ENCODE peak calls at places on chromosomes 1 and 21, in nine cellular contexts. One of them, this sample, is unnamed. For H3K4me1 and H3K36me3, the result is how much of the 10 kb centered on the place peaks cover.

GRCh38 chr1:28530456-28530855 is 22.4 kb upstream of the TRNAU1AP start:
- DNase-seq in small intestine: no peak
- DNase-seq in transverse colon: no peak
- DNase-seq in heart right ventricle: no peak
- DNase-seq in pancreas: no peak
- DNase-seq in lower lobe of right lung: no peak
- DNase-seq in PC-9: no peak
- DNase-seq in mesendoderm: no peak
- DNase-seq in adrenal gland: no peak
- DNase-seq in this sample: no peak

GRCh38 chr1:7298749-7299151 is 472.3 kb upstream of the VAMP3 start:
- DNase-seq in adrenal gland: no peak
- DNase-seq in pancreas: no peak
- DNase-seq in small intestine: no peak
- DNase-seq in mesendoderm: peak
- DNase-seq in transverse colon: no peak
- DNase-seq in lower lobe of right lung: no peak
- DNase-seq in PC-9: no peak
- DNase-seq in heart right ventricle: no peak
- DNase-seq in this sample: no peak

GRCh38 chr1:94619731-94620130 is 78.2 kb upstream of the F3 start:
- DNase-seq in adrenal gland: no peak
- DNase-seq in heart right ventricle: no peak
- DNase-seq in transverse colon: no peak
- DNase-seq in small intestine: no peak
- DNase-seq in lower lobe of right lung: no peak
- DNase-seq in PC-9: peak
- DNase-seq in mesendoderm: no peak
- DNase-seq in pancreas: no peak
- DNase-seq in this sample: no peak

GRCh38 chr1:47875831-47876586 is 121.2 kb downstream of the TRABD2B start:
- DNase-seq in heart right ventricle: no peak
- DNase-seq in mesendoderm: no peak
- DNase-seq in transverse colon: no peak
- DNase-seq in pancreas: no peak
- DNase-seq in lower lobe of right lung: no peak
- DNase-seq in PC-9: no peak
- DNase-seq in small intestine: peak
- DNase-seq in adrenal gland: no peak
- DNase-seq in this sample: no peak

GRCh38 chr1:30334767-30335166 is 388.6 kb downstream of the MATN1 start:
- DNase-seq in transverse colon: no peak
- DNase-seq in heart right ventricle: no peak
- DNase-seq in small intestine: no peak
- DNase-seq in mesendoderm: no peak
- DNase-seq in pancreas: no peak
- DNase-seq in lower lobe of right lung: no peak
- DNase-seq in PC-9: no peak
- DNase-seq in adrenal gland: no peak
- DNase-seq in this sample: no peak

GRCh38 chr21:32412998-32413504 is 545 bp downstream of the EVA1C start:
- DNase-seq in transverse colon: peak
- DNase-seq in mesendoderm: no peak
- DNase-seq in pancreas: peak
- DNase-seq in adrenal gland: peak
- DNase-seq in heart right ventricle: peak
- DNase-seq in lower lobe of right lung: peak
- DNase-seq in PC-9: no peak
- DNase-seq in small intestine: peak
- DNase-seq in this sample: peak

GRCh38 chr21:25636727-25637126 is 2.3 kb upstream of the JAM2 start:
- DNase-seq in transverse colon: no peak
- DNase-seq in pancreas: no peak
- DNase-seq in PC-9: no peak
- DNase-seq in adrenal gland: no peak
- DNase-seq in mesendoderm: no peak
- DNase-seq in small intestine: no peak
- DNase-seq in lower lobe of right lung: no peak
- DNase-seq in heart right ventricle: no peak
- DNase-seq in this sample: no peak

GRCh38 chr1:43067856-43068751 is 104.0 kb downstream of the EBNA1BP2 start:
- DNase-seq in lower lobe of right lung: no peak
- DNase-seq in small intestine: no peak
- DNase-seq in heart right ventricle: no peak
- DNase-seq in mesendoderm: no peak
- DNase-seq in adrenal gland: no peak
- DNase-seq in transverse colon: peak
- DNase-seq in PC-9: no peak
- DNase-seq in pancreas: no peak
- DNase-seq in this sample: no peak

GRCh38 chr1:25232866-25233784 is 823 bp upstream of the SYF2 start:
- DNase-seq in transverse colon: peak
- DNase-seq in mesendoderm: peak
- DNase-seq in small intestine: peak
- DNase-seq in lower lobe of right lung: peak
- DNase-seq in PC-9: peak
- DNase-seq in adrenal gland: peak
- DNase-seq in heart right ventricle: peak
- DNase-seq in pancreas: peak
- DNase-seq in this sample: no peak

GRCh38 chr1:229554886-229555621 is 3.5 kb downstream of the ABCB10 start:
- DNase-seq in small intestine: no peak
- DNase-seq in adrenal gland: no peak
- DNase-seq in PC-9: no peak
- DNase-seq in lower lobe of right lung: no peak
- DNase-seq in transverse colon: no peak
- DNase-seq in pancreas: no peak
- DNase-seq in mesendoderm: peak
- DNase-seq in heart right ventricle: no peak
- DNase-seq in this sample: no peak

GRCh38 chr1:229557214-229557850 is 1.2 kb downstream of the ABCB10 start:
- DNase-seq in pancreas: no peak
- DNase-seq in lower lobe of right lung: no peak
- DNase-seq in heart right ventricle: no peak
- DNase-seq in mesendoderm: no peak
- DNase-seq in transverse colon: no peak
- DNase-seq in adrenal gland: no peak
- DNase-seq in PC-9: no peak
- DNase-seq in small intestine: peak
- DNase-seq in this sample: no peak

GRCh38 chr1:229558460-229559335 is at the start of gene ABCB10:
- DNase-seq in heart right ventricle: peak
- DNase-seq in lower lobe of right lung: peak
- DNase-seq in small intestine: peak
- DNase-seq in adrenal gland: peak
- DNase-seq in pancreas: peak
- DNase-seq in mesendoderm: peak
- DNase-seq in PC-9: peak
- DNase-seq in transverse colon: peak
- DNase-seq in this sample: peak

GRCh38 chr1:229557913-229558414 is 543 bp downstream of the ABCB10 start:
- DNase-seq in heart right ventricle: peak
- DNase-seq in PC-9: no peak
- DNase-seq in small intestine: peak
- DNase-seq in adrenal gland: peak
- DNase-seq in transverse colon: peak
- DNase-seq in mesendoderm: peak
- DNase-seq in pancreas: peak
- DNase-seq in lower lobe of right lung: peak
- DNase-seq in this sample: peak

DNA sequence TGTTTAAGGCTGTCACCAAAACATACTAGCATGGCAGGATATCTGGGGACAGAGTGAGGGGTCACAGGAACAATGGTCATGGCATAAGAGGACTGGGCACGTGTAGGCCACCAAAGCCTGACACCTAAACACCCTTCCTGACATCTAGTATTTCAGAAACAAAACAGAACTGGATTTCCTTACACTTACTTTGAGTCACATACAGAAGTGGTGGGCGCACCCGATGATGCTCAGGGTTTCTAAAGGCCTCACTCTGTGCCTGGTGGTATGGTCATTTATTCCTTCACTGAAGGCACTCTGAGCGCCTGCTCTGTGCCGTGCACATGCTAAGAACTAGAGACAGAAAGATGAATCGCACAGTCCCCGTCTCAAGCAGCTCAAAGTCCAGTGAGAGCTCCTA is 2.0 kb downstream of the ABCB10 start:
- DNase-seq in lower lobe of right lung: no peak
- DNase-seq in small intestine: peak
- DNase-seq in PC-9: no peak
- DNase-seq in pancreas: no peak
- DNase-seq in adrenal gland: no peak
- DNase-seq in heart right ventricle: no peak
- DNase-seq in mesendoderm: no peak
- DNase-seq in transverse colon: no peak
- DNase-seq in this sample: no peak
- H3K4me3 ChIP-seq in lower lobe of right lung: peak
- H3K4me3 ChIP-seq in small intestine: peak
- H3K4me3 ChIP-seq in PC-9: no peak
- H3K4me3 ChIP-seq in pancreas: no peak
- H3K4me3 ChIP-seq in adrenal gland: no peak
- H3K4me3 ChIP-seq in heart right ventricle: no peak
- H3K4me3 ChIP-seq in mesendoderm: no peak
- H3K4me3 ChIP-seq in transverse colon: no peak
- H3K4me3 ChIP-seq in this sample: no peak

GRCh38 chr1:167755568-167756145 is 33.9 kb downstream of the MPZL1 start:
- DNase-seq in PC-9: no peak
- DNase-seq in mesendoderm: no peak
- DNase-seq in pancreas: no peak
- DNase-seq in lower lobe of right lung: no peak
- DNase-seq in small intestine: no peak
- DNase-seq in adrenal gland: no peak
- DNase-seq in heart right ventricle: no peak
- DNase-seq in transverse colon: no peak
- DNase-seq in this sample: no peak

GRCh38 chr1:167750641-167751040 is 28.9 kb downstream of the MPZL1 start:
- DNase-seq in pancreas: no peak
- DNase-seq in lower lobe of right lung: no peak
- DNase-seq in transverse colon: no peak
- DNase-seq in PC-9: no peak
- DNase-seq in mesendoderm: no peak
- DNase-seq in small intestine: no peak
- DNase-seq in adrenal gland: no peak
- DNase-seq in heart right ventricle: no peak
- DNase-seq in this sample: no peak

GRCh38 chr1:167749741-167750140 is 28.0 kb downstream of the MPZL1 start:
- DNase-seq in mesendoderm: no peak
- DNase-seq in adrenal gland: no peak
- DNase-seq in heart right ventricle: no peak
- DNase-seq in transverse colon: no peak
- DNase-seq in PC-9: no peak
- DNase-seq in lower lobe of right lung: no peak
- DNase-seq in pancreas: no peak
- DNase-seq in small intestine: no peak
- DNase-seq in this sample: no peak

GRCh38 chr1:167748901-167749300 is 27.1 kb downstream of the MPZL1 start:
- DNase-seq in heart right ventricle: no peak
- DNase-seq in transverse colon: no peak
- DNase-seq in mesendoderm: no peak
- DNase-seq in small intestine: no peak
- DNase-seq in PC-9: no peak
- DNase-seq in lower lobe of right lung: no peak
- DNase-seq in adrenal gland: no peak
- DNase-seq in pancreas: no peak
- DNase-seq in this sample: no peak

GRCh38 chr1:167752219-167752985 is 30.6 kb downstream of the MPZL1 start:
- DNase-seq in mesendoderm: no peak
- DNase-seq in PC-9: no peak
- DNase-seq in adrenal gland: no peak
- DNase-seq in heart right ventricle: no peak
- DNase-seq in transverse colon: no peak
- DNase-seq in small intestine: peak
- DNase-seq in lower lobe of right lung: no peak
- DNase-seq in pancreas: no peak
- DNase-seq in this sample: no peak
- H3K4me1 ChIP-seq in mesendoderm: under half
- H3K4me1 ChIP-seq in PC-9: under half
- H3K4me1 ChIP-seq in adrenal gland: under half
- H3K4me1 ChIP-seq in heart right ventricle: half or more
- H3K4me1 ChIP-seq in transverse colon: half or more
- H3K4me1 ChIP-seq in small intestine: under half
- H3K4me1 ChIP-seq in lower lobe of right lung: under half
- H3K4me1 ChIP-seq in pancreas: under half
- H3K4me1 ChIP-seq in this sample: under half

GRCh38 chr1:186409091-186409490 is 33.5 kb downstream of the ODR4 start:
- DNase-seq in mesendoderm: no peak
- DNase-seq in adrenal gland: no peak
- DNase-seq in transverse colon: no peak
- DNase-seq in small intestine: no peak
- DNase-seq in PC-9: no peak
- DNase-seq in heart right ventricle: no peak
- DNase-seq in pancreas: no peak
- DNase-seq in lower lobe of right lung: no peak
- DNase-seq in this sample: no peak

GRCh38 chr1:186403632-186404031 is 28.0 kb downstream of the ODR4 start:
- DNase-seq in adrenal gland: no peak
- DNase-seq in pancreas: no peak
- DNase-seq in heart right ventricle: no peak
- DNase-seq in lower lobe of right lung: no peak
- DNase-seq in mesendoderm: no peak
- DNase-seq in transverse colon: no peak
- DNase-seq in PC-9: no peak
- DNase-seq in small intestine: no peak
- DNase-seq in this sample: no peak

GRCh38 chr1:186404454-186405051 is 28.9 kb downstream of the ODR4 start:
- DNase-seq in adrenal gland: no peak
- DNase-seq in transverse colon: no peak
- DNase-seq in PC-9: no peak
- DNase-seq in small intestine: peak
- DNase-seq in mesendoderm: peak
- DNase-seq in lower lobe of right lung: no peak
- DNase-seq in heart right ventricle: no peak
- DNase-seq in pancreas: no peak
- DNase-seq in this sample: no peak
- H3K36me3 ChIP-seq in adrenal gland: under half
- H3K36me3 ChIP-seq in transverse colon: under half
- H3K36me3 ChIP-seq in PC-9: under half
- H3K36me3 ChIP-seq in small intestine: under half
- H3K36me3 ChIP-seq in mesendoderm: under half
- H3K36me3 ChIP-seq in lower lobe of right lung: half or more
- H3K36me3 ChIP-seq in heart right ventricle: under half
- H3K36me3 ChIP-seq in pancreas: under half
- H3K36me3 ChIP-seq in this sample: half or more

GRCh38 chr1:45586769-45587168 is 2.9 kb downstream of the NASP start:
- DNase-seq in lower lobe of right lung: no peak
- DNase-seq in small intestine: no peak
- DNase-seq in pancreas: no peak
- DNase-seq in PC-9: no peak
- DNase-seq in transverse colon: no peak
- DNase-seq in heart right ventricle: no peak
- DNase-seq in adrenal gland: no peak
- DNase-seq in mesendoderm: no peak
- DNase-seq in this sample: no peak
- H3K4me3 ChIP-seq in lower lobe of right lung: peak
- H3K4me3 ChIP-seq in small intestine: no peak
- H3K4me3 ChIP-seq in pancreas: no peak
- H3K4me3 ChIP-seq in PC-9: no peak
- H3K4me3 ChIP-seq in transverse colon: peak
- H3K4me3 ChIP-seq in heart right ventricle: no peak
- H3K4me3 ChIP-seq in adrenal gland: no peak
- H3K4me3 ChIP-seq in mesendoderm: no peak
- H3K4me3 ChIP-seq in this sample: peak

GRCh38 chr21:45514311-45515021 is 27.8 kb downstream of the SLC19A1 start:
- DNase-seq in transverse colon: no peak
- DNase-seq in lower lobe of right lung: peak
- DNase-seq in small intestine: no peak
- DNase-seq in mesendoderm: no peak
- DNase-seq in heart right ventricle: peak
- DNase-seq in PC-9: no peak
- DNase-seq in pancreas: peak
- DNase-seq in adrenal gland: no peak
- DNase-seq in this sample: peak
- H3K4me1 ChIP-seq in transverse colon: under half
- H3K4me1 ChIP-seq in lower lobe of right lung: under half
- H3K4me1 ChIP-seq in small intestine: under half
- H3K4me1 ChIP-seq in mesendoderm: under half
- H3K4me1 ChIP-seq in heart right ventricle: under half
- H3K4me1 ChIP-seq in PC-9: half or more
- H3K4me1 ChIP-seq in pancreas: under half
- H3K4me1 ChIP-seq in adrenal gland: under half
- H3K4me1 ChIP-seq in this sample: under half

This sample was measured in left lung.